ENCODE peak calls at places on chromosomes 6 and 20, in four cellular contexts. One of them, this sample, is unnamed.

GRCh38 chr6:37691904-37692806 is 5.5 kb downstream of the MDGA1 start:
- DNase-seq in heart left ventricle: peak; percentile 62
- DNase-seq in HCT116: peak; percentile 51
- DNase-seq in right lobe of liver: peak; percentile 72
- DNase-seq in this sample: peak; percentile 86

GRCh38 chr20:20712004-20712473 is 405 bp downstream of the RALGAPA2 start:
- DNase-seq in heart left ventricle: no peak
- DNase-seq in HCT116: no peak
- DNase-seq in right lobe of liver: peak; percentile 74
- DNase-seq in this sample: no peak

GRCh38 chr20:6765469-6766058 is 1.9 kb upstream of the BMP2 start:
- DNase-seq in heart left ventricle: no peak
- DNase-seq in HCT116: peak; percentile 19
- DNase-seq in right lobe of liver: no peak
- DNase-seq in this sample: peak; percentile 27

GRCh38 chr6:152605342-152605741 is 31.8 kb downstream of the SYNE1 start:
- DNase-seq in heart left ventricle: no peak
- DNase-seq in HCT116: no peak
- DNase-seq in right lobe of liver: no peak
- DNase-seq in this sample: no peak

GRCh38 chr6:33428891-33429744 is 9.3 kb downstream of the SYNGAP1 start:
- DNase-seq in heart left ventricle: peak; percentile 20
- DNase-seq in HCT116: no peak
- DNase-seq in right lobe of liver: no peak
- DNase-seq in this sample: no peak

GRCh38 chr6:12955996-12956395 is 239.4 kb downstream of the PHACTR1 start:
- DNase-seq in heart left ventricle: no peak
- DNase-seq in HCT116: no peak
- DNase-seq in right lobe of liver: no peak
- DNase-seq in this sample: no peak

GRCh38 chr6:166237611-166238010 is 70.0 kb upstream of the TBXT start:
- DNase-seq in heart left ventricle: no peak
- DNase-seq in HCT116: no peak
- DNase-seq in right lobe of liver: no peak
- DNase-seq in this sample: no peak

GRCh38 chr20:26163890-26164289 is 467.2 kb upstream of the ZNF337 start:
- DNase-seq in heart left ventricle: no peak
- DNase-seq in HCT116: no peak
- DNase-seq in right lobe of liver: no peak
- DNase-seq in this sample: no peak

GRCh38 chr6:103273048-103273447 is 1586.7 kb downstream of the HACE1 start:
- DNase-seq in heart left ventricle: no peak
- DNase-seq in HCT116: peak; percentile 56
- DNase-seq in right lobe of liver: no peak
- DNase-seq in this sample: no peak

GRCh38 chr6:148523551-148523950 is 180.9 kb downstream of the SASH1 start:
- DNase-seq in heart left ventricle: no peak
- DNase-seq in HCT116: no peak
- DNase-seq in right lobe of liver: no peak
- DNase-seq in this sample: no peak

GRCh38 chr6:26260110-26260637 is 104.8 kb upstream of the BTN3A2 start:
- DNase-seq in heart left ventricle: no peak
- DNase-seq in HCT116: no peak
- DNase-seq in right lobe of liver: no peak
- DNase-seq in this sample: no peak

GRCh38 chr20:24665196-24665595 is 195.8 kb downstream of the SYNDIG1 start:
- DNase-seq in heart left ventricle: no peak
- DNase-seq in HCT116: no peak
- DNase-seq in right lobe of liver: no peak
- DNase-seq in this sample: no peak

GRCh38 chr6:63452117-63452516 is 120.2 kb upstream of the LOC128125822 start:
- DNase-seq in heart left ventricle: no peak
- DNase-seq in HCT116: no peak
- DNase-seq in right lobe of liver: peak; percentile 84
- DNase-seq in this sample: no peak

GRCh38 chr6:168581236-168581635 is 140.3 kb downstream of the SMOC2 start:
- DNase-seq in heart left ventricle: no peak
- DNase-seq in HCT116: no peak
- DNase-seq in right lobe of liver: no peak
- DNase-seq in this sample: no peak

GRCh38 chr20:62627901-62628612 is 14.2 kb upstream of the SLCO4A1 start:
- DNase-seq in heart left ventricle: no peak
- DNase-seq in HCT116: no peak
- DNase-seq in right lobe of liver: peak; percentile 35
- DNase-seq in this sample: no peak

GRCh38 chr6:28794175-28795002 is 129.4 kb downstream of the TRIM27 start:
- DNase-seq in heart left ventricle: no peak
- DNase-seq in HCT116: no peak
- DNase-seq in right lobe of liver: no peak
- DNase-seq in this sample: no peak

GRCh38 chr6:74115674-74116073 is 419.7 kb downstream of the CD109 start:
- DNase-seq in heart left ventricle: no peak
- DNase-seq in HCT116: no peak
- DNase-seq in right lobe of liver: no peak
- DNase-seq in this sample: no peak

GRCh38 chr6:30656513-30656912 is 9.6 kb downstream of the C6orf136 start:
- DNase-seq in heart left ventricle: no peak
- DNase-seq in HCT116: no peak
- DNase-seq in right lobe of liver: no peak
- DNase-seq in this sample: no peak

DNA sequence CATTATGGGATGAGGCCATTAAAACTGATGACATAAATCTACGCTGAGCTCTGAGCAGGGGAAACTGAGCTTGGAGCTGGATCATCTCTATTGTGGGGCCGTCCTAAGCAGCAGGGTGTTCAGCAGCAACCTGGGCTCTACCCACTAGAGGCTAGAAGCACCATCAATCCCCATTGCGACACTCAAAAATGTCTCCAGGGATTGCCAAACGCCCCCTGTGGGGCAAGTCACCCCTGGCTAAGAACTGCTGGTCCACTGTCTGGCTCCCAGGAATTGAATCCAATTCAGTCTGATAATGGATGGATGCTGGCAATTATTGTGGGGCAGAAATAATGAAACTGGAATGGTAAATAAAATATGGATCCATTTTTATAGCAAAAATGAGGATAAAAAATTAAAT is 38.2 kb downstream of the PMEPA1 start:
- DNase-seq in heart left ventricle: no peak
- DNase-seq in HCT116: no peak
- DNase-seq in right lobe of liver: no peak
- DNase-seq in this sample: no peak
- H3K4me1 ChIP-seq in heart left ventricle: peaks cover 50% of the 10 kb centered on the region
- H3K4me1 ChIP-seq in HCT116: no peaks in the 10 kb centered on the region
- H3K4me1 ChIP-seq in right lobe of liver: no peaks in the 10 kb centered on the region
- H3K4me1 ChIP-seq in this sample: peaks cover 17% of the 10 kb centered on the region

GRCh38 chr20:31475472-31476312 is 604 bp downstream of the REM1 start:
- DNase-seq in heart left ventricle: no peak
- DNase-seq in HCT116: no peak
- DNase-seq in right lobe of liver: no peak
- DNase-seq in this sample: no peak

GRCh38 chr20:31476313-31476623 is 1.2 kb downstream of the REM1 start:
- DNase-seq in heart left ventricle: no peak
- DNase-seq in HCT116: no peak
- DNase-seq in right lobe of liver: no peak
- DNase-seq in this sample: no peak

GRCh38 chr20:31473331-31474096 is 1.4 kb downstream of the DEFB124 start:
- DNase-seq in heart left ventricle: no peak
- DNase-seq in HCT116: no peak
- DNase-seq in right lobe of liver: no peak
- DNase-seq in this sample: no peak

GRCh38 chr20:31474097-31474436 is 860 bp downstream of the DEFB124 start:
- DNase-seq in heart left ventricle: no peak
- DNase-seq in HCT116: no peak
- DNase-seq in right lobe of liver: no peak
- DNase-seq in this sample: no peak

DNA sequence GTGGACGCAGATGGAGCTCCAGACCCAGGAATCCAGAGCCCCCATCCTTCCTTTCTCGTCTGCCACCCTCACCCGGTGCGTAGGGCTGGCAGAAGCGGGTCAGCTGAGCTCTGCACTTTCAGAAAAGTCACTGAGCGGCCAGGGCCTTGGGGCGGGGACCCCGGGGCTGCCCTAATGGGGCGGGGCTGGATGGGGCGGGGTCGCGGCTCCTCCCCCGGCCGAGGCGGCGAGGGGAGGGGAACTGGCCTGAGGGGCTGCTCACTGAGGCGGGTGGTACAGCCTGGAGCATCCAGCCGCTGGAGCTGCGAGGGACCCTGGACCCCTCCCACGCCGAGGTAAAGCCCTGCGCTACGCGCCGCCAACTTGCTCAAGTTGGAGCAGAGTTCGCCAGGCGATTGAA is at the start of the genes DEFB124 and REM1:
- DNase-seq in heart left ventricle: peak; percentile 75
- DNase-seq in HCT116: no peak
- DNase-seq in right lobe of liver: no peak
- DNase-seq in this sample: peak; percentile 48
- H3K4me3 ChIP-seq in heart left ventricle: peak within 1 kb of the TSS; percentile 65
- H3K4me3 ChIP-seq in HCT116: no peak within 1 kb of the TSS
- H3K4me3 ChIP-seq in right lobe of liver: peak within 1 kb of the TSS; percentile 26
- H3K4me3 ChIP-seq in this sample: no peak within 1 kb of the TSS

DNA sequence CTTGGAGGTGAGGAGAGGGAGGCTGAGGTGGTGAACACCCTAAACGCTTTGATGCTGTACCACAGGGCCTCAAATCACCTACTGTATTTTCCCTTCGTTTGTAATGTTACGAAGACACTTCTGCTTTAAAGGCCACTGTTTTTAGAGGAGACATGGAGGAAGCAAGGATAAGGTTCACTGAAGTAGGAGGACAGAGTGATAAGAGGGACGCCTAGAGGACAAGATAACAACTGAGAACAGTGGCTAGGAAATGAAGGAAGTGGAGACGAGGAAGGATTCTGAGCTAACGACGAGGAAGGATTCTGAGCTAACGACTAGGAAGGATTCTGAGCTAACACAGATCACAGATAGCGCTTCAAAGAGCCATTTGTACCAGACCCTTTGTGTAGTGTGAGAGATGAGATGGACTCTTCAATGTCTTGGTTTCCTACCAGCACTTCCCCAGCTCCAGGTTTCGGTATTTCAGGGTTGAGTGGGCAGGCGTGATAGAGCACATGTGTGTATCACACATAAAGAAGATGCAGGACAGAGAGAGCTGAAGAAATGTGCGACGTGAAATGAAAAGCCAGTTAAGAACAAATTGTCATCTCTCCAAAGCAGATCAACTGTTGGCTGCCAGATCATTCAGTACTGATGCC is 7.5 kb downstream of the SF3B5 start:
- DNase-seq in heart left ventricle: no peak
- DNase-seq in HCT116: no peak
- DNase-seq in right lobe of liver: no peak
- DNase-seq in this sample: no peak
- TF ChIP-seq CTCF in heart left ventricle: no peak
- TF ChIP-seq CTCF in HCT116: no peak
- TF ChIP-seq CTCF in right lobe of liver: no peak
- TF ChIP-seq CTCF in this sample: no peak

DNA sequence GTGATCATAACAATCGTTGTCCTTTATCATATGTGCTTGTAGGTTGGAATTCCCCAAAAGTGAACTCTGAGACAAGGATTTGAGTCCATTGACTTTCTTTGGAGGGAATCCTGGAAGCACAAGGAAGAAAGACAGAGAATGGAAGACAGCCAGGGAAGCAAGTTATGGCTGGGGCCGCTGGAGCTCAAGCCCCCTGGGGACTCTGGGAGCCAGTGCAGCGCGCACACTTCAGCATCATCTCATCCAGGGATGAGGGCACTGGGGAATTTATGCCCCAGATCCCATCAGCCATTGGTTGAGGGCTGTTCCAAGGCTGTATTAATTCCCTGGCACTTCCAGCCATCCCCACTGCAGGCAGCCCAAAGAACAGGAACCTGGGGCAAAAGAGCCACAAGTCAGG is 101.0 kb downstream of the SNX5 start:
- DNase-seq in heart left ventricle: no peak
- DNase-seq in HCT116: no peak
- DNase-seq in right lobe of liver: no peak
- DNase-seq in this sample: no peak
- H3K4me1 ChIP-seq in heart left ventricle: peaks cover 22% of the 10 kb centered on the region
- H3K4me1 ChIP-seq in HCT116: no peaks in the 10 kb centered on the region
- H3K4me1 ChIP-seq in right lobe of liver: peaks cover 18% of the 10 kb centered on the region
- H3K4me1 ChIP-seq in this sample: peaks cover 18% of the 10 kb centered on the region

GRCh38 chr6:138568997-138569396 is 69.7 kb upstream of the NHSL1 start:
- DNase-seq in heart left ventricle: no peak
- DNase-seq in HCT116: no peak
- DNase-seq in right lobe of liver: no peak
- DNase-seq in this sample: no peak

GRCh38 chr6:138569554-138569953 is 70.3 kb upstream of the NHSL1 start:
- DNase-seq in heart left ventricle: no peak
- DNase-seq in HCT116: no peak
- DNase-seq in right lobe of liver: no peak
- DNase-seq in this sample: no peak

GRCh38 chr6:138570716-138571020 is 71.4 kb upstream of the NHSL1 start:
- DNase-seq in heart left ventricle: no peak
- DNase-seq in HCT116: no peak
- DNase-seq in right lobe of liver: no peak
- DNase-seq in this sample: no peak

GRCh38 chr6:138571174-138571573 is 71.9 kb upstream of the NHSL1 start:
- DNase-seq in heart left ventricle: no peak
- DNase-seq in HCT116: no peak
- DNase-seq in right lobe of liver: no peak
- DNase-seq in this sample: no peak

DNA sequence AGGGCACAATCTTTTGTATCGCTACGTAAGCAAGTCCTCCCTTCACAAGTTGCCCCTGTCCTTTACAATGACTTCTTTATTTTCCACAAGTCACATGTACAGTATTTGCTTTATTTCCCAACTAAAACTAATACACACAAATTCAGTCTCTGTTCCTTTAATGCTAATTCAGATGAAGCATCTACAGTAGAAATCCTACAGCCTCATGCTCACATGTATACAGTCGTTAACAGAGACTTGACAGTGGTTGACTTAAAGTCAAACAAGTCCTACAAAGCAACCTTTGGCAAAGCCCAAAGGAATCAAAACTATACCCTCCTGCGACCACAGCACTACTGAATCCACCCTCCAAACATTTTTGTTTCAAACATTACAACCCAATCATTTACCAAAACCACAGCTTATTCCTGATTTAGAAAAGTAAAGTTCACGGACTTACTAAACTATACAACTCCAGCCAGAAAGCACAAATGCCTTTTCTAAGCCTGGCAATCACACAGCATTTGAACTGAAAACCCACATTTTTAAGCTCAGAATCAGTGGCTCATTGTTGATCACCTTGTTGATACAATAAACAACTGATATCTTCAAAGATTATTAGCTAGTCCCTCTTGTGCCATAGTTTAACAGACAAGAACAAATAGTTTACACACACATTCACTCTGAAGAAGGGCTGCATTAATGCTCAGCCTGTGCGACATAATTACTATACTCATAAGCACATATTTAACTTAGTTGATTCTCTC is 70.8 kb upstream of the NHSL1 start:
- DNase-seq in heart left ventricle: no peak
- DNase-seq in HCT116: no peak
- DNase-seq in right lobe of liver: no peak
- DNase-seq in this sample: no peak
- H3K4me3 ChIP-seq in heart left ventricle: peak overlapping the region; percentile 44
- H3K4me3 ChIP-seq in HCT116: no peak overlapping the region
- H3K4me3 ChIP-seq in right lobe of liver: no peak overlapping the region
- H3K4me3 ChIP-seq in this sample: no peak overlapping the region